ENCODE peak calls at places on chromosomes 6 and 20, in six cellular contexts. O, D, W, F, Z and M are unnamed samples. For H3K27me3, the result is how much of the 10 kb centered on the place peaks cover.

GRCh38 chr6:136608991-136609390 is 58.8 kb upstream of the MAP7 start:
- DNase-seq in Z (no peak), F (no peak), D (no peak), W (no peak), O (no peak), M (peak)

GRCh38 chr6:132948889-132949288 is 134.5 kb downstream of the RPS12 start:
- DNase-seq in W (no peak), Z (no peak), D (no peak), F (no peak), O (no peak), M (no peak)

GRCh38 chr20:47456952-47457724 is 44.5 kb upstream of the NCOA3 start:
- DNase-seq in F (peak), O (no peak), D (no peak), W (no peak), Z (no peak), M (peak)

GRCh38 chr6:18021166-18021850 is 33.9 kb upstream of the KIF13A start:
- DNase-seq in W (no peak), D (no peak), Z (no peak), F (no peak), O (no peak), M (no peak)

GRCh38 chr6:45591306-45591705 is 213.6 kb upstream of the SUPT3H start:
- DNase-seq in F (no peak), D (no peak), O (no peak), W (no peak), Z (no peak), M (no peak)

GRCh38 chr6:139518556-139519091 is 144.2 kb upstream of the CITED2 start:
- DNase-seq in O (no peak), D (no peak), W (no peak), F (no peak), Z (no peak), M (no peak)

GRCh38 chr6:82363368-82364086 is at the start of gene TPBG:
- DNase-seq in D (peak), Z (peak), O (peak), W (peak), F (no peak), M (peak)

GRCh38 chr6:22886881-22887581 is 317.7 kb downstream of the HDGFL1 start:
- DNase-seq in Z (no peak), D (no peak), W (no peak), F (no peak), O (no peak), M (peak)

GRCh38 chr20:52105573-52106422 is 85.8 kb downstream of the ZFP64 start:
- DNase-seq in F (no peak), W (no peak), Z (no peak), D (no peak), O (no peak), M (peak)

GRCh38 chr20:62496525-62497218 is 20.9 kb upstream of the GATA5 start:
- DNase-seq in Z (no peak), W (no peak), O (no peak), D (no peak), F (no peak), M (no peak)

GRCh38 chr20:346640-347316 is at the start of gene NRSN2:
- DNase-seq in O (peak), Z (no peak), D (peak), F (no peak), W (no peak), M (peak)

GRCh38 chr6:72248621-72249020 is 362.3 kb downstream of the RIMS1 start:
- DNase-seq in W (no peak), D (no peak), F (no peak), Z (no peak), O (no peak), M (no peak)

GRCh38 chr6:28597217-28597835 is 71.6 kb downstream of the GPX5 start:
- DNase-seq in O (no peak), F (no peak), D (peak), W (peak), Z (no peak), M (peak)

GRCh38 chr6:83062225-83062624 is 3.4 kb downstream of the UBE3D start:
- DNase-seq in Z (no peak), F (no peak), W (no peak), O (no peak), D (no peak), M (peak)

GRCh38 chr6:112330071-112330876 is 16.9 kb upstream of the RFPL4B start:
- DNase-seq in D (no peak), W (no peak), Z (no peak), F (no peak), O (no peak), M (no peak)

GRCh38 chr20:47487175-47487917 is 14.3 kb upstream of the NCOA3 start:
- DNase-seq in Z (no peak), F (no peak), O (no peak), D (no peak), W (no peak), M (peak)

GRCh38 chr20:1484438-1485120 is 6.6 kb downstream of the SIRPB2 start:
- DNase-seq in F (no peak), D (no peak), W (no peak), O (no peak), Z (no peak), M (no peak)

GRCh38 chr6:101705866-101706265 is 312.4 kb downstream of the GRIK2 start:
- DNase-seq in W (no peak), Z (no peak), F (no peak), O (no peak), D (no peak), M (peak)

GRCh38 chr6:24205020-24205492 is 79.0 kb downstream of the NRSN1 start:
- DNase-seq in W (peak), O (no peak), D (no peak), F (no peak), Z (no peak), M (peak)

GRCh38 chr6:15327271-15327670 is 81.4 kb downstream of the JARID2 start:
- DNase-seq in D (no peak), F (no peak), W (no peak), O (peak), Z (no peak), M (no peak)

GRCh38 chr6:19452495-19452894 is 384.7 kb upstream of the ID4 start:
- DNase-seq in D (no peak), F (no peak), O (no peak), Z (no peak), W (no peak), M (no peak)

GRCh38 chr20:46010491-46011405 is 2.0 kb downstream of the MMP9 start:
- DNase-seq in Z (no peak), O (no peak), W (no peak), F (no peak), D (no peak), M (no peak)

GRCh38 chr6:22954749-22955385 is 385.5 kb downstream of the HDGFL1 start:
- DNase-seq in Z (no peak), D (no peak), F (no peak), W (no peak), O (no peak), M (no peak)

GRCh38 chr6:100121854-100122609 is 128.0 kb upstream of the MCHR2 start:
- DNase-seq in O (no peak), W (no peak), F (no peak), D (no peak), Z (no peak), M (no peak)

GRCh38 chr6:151617539-151617938 is 123.7 kb downstream of the CCDC170 start:
- DNase-seq in O (no peak), W (no peak), D (no peak), Z (no peak), F (no peak), M (no peak)

GRCh38 chr20:16368645-16369292 is 204.5 kb downstream of the KIF16B start:
- DNase-seq in O (no peak), W (peak), Z (no peak), D (peak), F (no peak), M (peak)

GRCh38 chr20:19859444-19859843 is 101.4 kb downstream of the RIN2 start:
- DNase-seq in F (no peak), D (no peak), W (no peak), Z (no peak), O (no peak), M (no peak)

GRCh38 chr6:7672066-7673062 is 53.5 kb upstream of the BMP6 start:
- DNase-seq in W (no peak), F (no peak), Z (no peak), O (no peak), D (no peak), M (no peak)

GRCh38 chr20:53926428-53927028 is 143.9 kb downstream of the BCAS1 start:
- DNase-seq in W (peak), F (peak), O (peak), Z (peak), D (peak), M (peak)

GRCh38 chr6:21739838-21740237 is 146.3 kb downstream of the SOX4 start:
- DNase-seq in D (no peak), Z (no peak), W (no peak), O (no peak), F (no peak), M (no peak)

GRCh38 chr20:38350879-38351775 is 4.8 kb downstream of the LBP start:
- DNase-seq in O (no peak), F (no peak), Z (no peak), D (no peak), W (no peak), M (no peak)

GRCh38 chr20:15310361-15310760 is 972.9 kb upstream of the FLRT3 start:
- DNase-seq in D (no peak), F (no peak), Z (no peak), O (no peak), W (no peak), M (peak)

GRCh38 chr20:478949-479429 is 16.7 kb upstream of the TBC1D20 start:
- DNase-seq in D (no peak), F (no peak), Z (no peak), O (no peak), W (peak), M (peak)

GRCh38 chr20:17909745-17910345 is 58.7 kb downstream of the SNX5 start:
- DNase-seq in W (no peak), O (no peak), D (no peak), Z (no peak), F (no peak), M (no peak)

GRCh38 chr6:5866547-5867051 is 140.1 kb downstream of the NRN1 start:
- DNase-seq in O (no peak), D (no peak), W (peak), F (peak), Z (no peak), M (peak)

GRCh38 chr6:20234136-20234535 is 21.9 kb upstream of the MBOAT1 start:
- DNase-seq in Z (no peak), D (no peak), F (no peak), W (no peak), O (no peak), M (no peak)

GRCh38 chr6:72182337-72183246 is 296.2 kb downstream of the RIMS1 start:
- DNase-seq in W (no peak), F (no peak), Z (no peak), D (peak), O (peak), M (peak)

GRCh38 chr20:50478162-50479036 is 31.8 kb upstream of the PTPN1 start:
- DNase-seq in F (no peak), Z (peak), D (peak), W (no peak), O (peak), M (peak)

GRCh38 chr6:122956376-122956775 is 39.7 kb upstream of the CLVS2 start:
- DNase-seq in O (no peak), D (no peak), F (no peak), W (no peak), Z (no peak), M (no peak)

DNA sequence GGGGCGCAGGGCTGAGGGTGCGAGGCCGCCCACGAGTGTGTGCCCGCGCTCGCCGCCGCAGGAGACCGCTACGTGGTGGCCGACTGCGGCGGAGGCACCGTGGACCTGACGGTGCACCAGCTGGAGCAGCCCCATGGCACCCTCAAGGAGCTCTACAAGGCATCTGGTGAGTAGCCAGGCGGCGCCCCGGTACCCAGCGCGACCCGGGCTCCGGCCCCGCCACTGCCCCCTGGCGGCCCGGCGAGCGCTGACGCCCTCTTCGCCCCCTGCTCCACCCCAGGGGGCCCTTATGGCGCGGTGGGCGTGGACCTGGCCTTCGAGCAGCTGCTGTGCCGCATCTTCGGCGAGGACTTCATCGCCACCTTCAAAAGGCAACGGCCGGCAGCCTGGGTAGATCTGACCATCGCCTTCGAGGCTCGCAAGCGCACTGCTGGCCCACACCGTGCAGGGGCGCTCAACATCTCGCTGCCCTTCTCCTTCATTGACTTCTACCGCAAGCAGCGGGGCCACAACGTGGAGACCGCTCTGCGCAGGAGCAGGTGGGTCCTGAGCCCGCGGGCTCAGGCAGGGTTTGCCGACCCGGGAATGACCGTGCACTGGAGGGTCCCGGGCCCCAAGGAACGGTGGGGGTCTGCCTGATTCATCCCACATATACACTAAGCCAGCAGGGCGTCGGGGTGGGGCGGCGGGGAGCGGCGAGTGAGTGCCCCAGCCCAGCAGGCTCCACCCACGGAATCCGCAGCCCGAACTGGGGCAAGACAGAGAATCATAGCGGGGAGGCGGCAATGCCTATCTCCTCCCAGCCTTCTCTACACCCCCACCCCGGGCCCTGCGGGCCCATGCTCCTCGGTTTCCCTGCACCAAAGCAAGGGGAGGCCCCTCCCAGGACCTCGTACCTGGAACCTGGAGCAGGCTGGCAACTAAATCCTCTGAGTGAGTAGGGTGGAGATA is 17.5 kb downstream of the HSPA12B start:
- DNase-seq in D (no peak), W (no peak), Z (no peak), O (peak), F (no peak), M (no peak)
- H3K27me3 ChIP-seq in D (under half), W (under half), Z (under half), O (under half), F (under half), M (under half)

GRCh38 chr20:58602124-58602523 is 49.0 kb upstream of the STX16 start:
- DNase-seq in D (no peak), F (no peak), W (no peak), Z (no peak), O (no peak), M (no peak)

GRCh38 chr20:58603656-58604184 is 47.4 kb upstream of the STX16 start:
- DNase-seq in D (no peak), F (peak), Z (no peak), O (no peak), W (no peak), M (peak)

GRCh38 chr20:58598271-58599015 is 52.6 kb upstream of the STX16 start:
- DNase-seq in D (no peak), Z (no peak), F (peak), O (no peak), W (no peak), M (no peak)

GRCh38 chr20:58599966-58600365 is 51.1 kb upstream of the STX16 start:
- DNase-seq in O (no peak), W (no peak), F (no peak), D (no peak), Z (no peak), M (no peak)

GRCh38 chr20:58600756-58601155 is 50.3 kb upstream of the STX16 start:
- DNase-seq in W (no peak), D (no peak), F (no peak), Z (no peak), O (no peak), M (no peak)
- H3K4me3 ChIP-seq in W (no peak), D (no peak), F (no peak), Z (no peak), O (no peak), M (no peak)

GRCh38 chr6:12060780-12061619 is 48.9 kb downstream of the HIVEP1 start:
- DNase-seq in Z (no peak), F (no peak), W (no peak), O (peak), D (no peak), M (peak)
- TF ChIP-seq CTCF in Z (no peak), F (no peak), W (no peak), O (no peak), D (no peak), M (no peak)

DNA sequence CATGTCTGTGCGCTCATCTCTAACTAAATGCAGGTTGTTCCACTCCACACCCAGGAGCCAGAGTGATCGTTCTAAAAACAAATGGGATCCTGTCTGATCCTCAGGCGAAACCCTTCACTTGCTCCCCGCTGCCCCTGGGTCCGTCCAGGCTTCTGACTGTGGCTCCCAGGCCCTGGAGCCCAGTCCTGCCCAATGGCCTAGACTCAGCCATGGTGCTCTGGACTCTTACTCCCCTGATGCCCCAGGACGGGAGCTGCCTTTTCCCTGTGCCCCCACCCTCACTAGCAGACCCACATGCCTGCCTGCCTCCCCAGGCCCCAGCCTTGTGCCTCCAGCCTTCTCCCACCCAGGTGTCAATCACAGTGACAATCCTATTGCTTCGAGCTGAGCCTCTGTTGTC is 256.7 kb downstream of the BMP7 start:
- DNase-seq in Z (no peak), W (no peak), O (no peak), D (no peak), F (no peak), M (no peak)
- H3K27me3 ChIP-seq in Z (under half), W (under half), O (under half), D (under half), F (under half), M (under half)

DNA sequence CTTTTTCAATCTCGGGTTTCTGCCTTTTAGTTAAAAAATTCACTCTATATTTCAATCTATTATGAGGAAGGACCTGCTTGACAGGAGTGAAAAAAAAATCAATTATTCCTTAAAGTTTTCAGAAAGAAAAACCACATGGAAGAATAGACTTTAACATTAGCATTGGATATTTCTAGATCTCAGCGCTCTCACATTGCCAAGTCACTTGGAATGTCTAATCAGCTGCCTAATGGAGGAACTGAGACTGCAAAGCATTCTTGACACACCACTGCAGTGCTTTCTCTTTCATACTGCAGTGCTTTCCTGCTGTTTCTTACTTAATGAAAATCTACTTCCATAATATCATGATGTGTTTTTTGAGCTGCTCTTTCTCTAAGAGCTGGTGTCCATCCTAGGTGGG is 20.4 kb upstream of the MCM3 start:
- DNase-seq in Z (no peak), O (no peak), W (no peak), D (no peak), F (no peak), M (no peak)
- H3K4me3 ChIP-seq in Z (peak), O (no peak), W (no peak), D (no peak), F (no peak), M (no peak)

DNA sequence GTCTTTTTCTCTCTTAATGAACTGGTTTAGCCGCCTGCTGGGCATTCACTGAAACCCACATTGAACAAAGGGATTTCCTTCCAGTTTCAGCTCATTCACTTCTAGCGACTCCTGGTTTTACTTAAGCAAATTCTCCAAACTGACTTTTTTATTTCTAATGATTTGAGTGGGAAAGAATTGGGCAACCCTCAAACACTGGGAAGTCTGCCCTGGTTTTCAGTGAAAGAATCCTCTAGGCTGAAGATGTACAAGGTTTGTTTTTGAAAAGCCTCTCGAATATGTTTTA is 45.5 kb downstream of the PLAGL1 start:
- DNase-seq in D (no peak), F (peak), Z (no peak), W (no peak), O (no peak), M (peak)
- TF ChIP-seq CTCF in D (no peak), F (peak), Z (peak), W (peak), O (no peak), M (peak)